ENCODE peak calls at places on chromosomes 1 and 21, in six cellular contexts. L is HFF-Myc; A is GM18507; Y is GM20000; O is CD8-positive, alpha-beta T cell; R is upper lobe of right lung. F is an unnamed sample.

GRCh38 chr1:209621741-209622655 is 30.2 kb downstream of the LAMB3 start:
- DNase-seq in L (no peak), A (no peak), Y (no peak), O (no peak), R (peak), F (no peak)

GRCh38 chr21:31520506-31521163 is 138.9 kb upstream of the SOD1 start:
- DNase-seq in L (no peak), A (no peak), Y (no peak), O (no peak), R (no peak), F (peak)

GRCh38 chr1:204418174-204419063 is 6.8 kb upstream of the PPP1R15B start:
- DNase-seq in L (no peak), A (no peak), Y (peak), O (no peak), R (no peak), F (peak)

GRCh38 chr1:98406346-98407088 is 255.0 kb upstream of the SNX7 start:
- DNase-seq in L (no peak), A (no peak), Y (no peak), O (no peak), R (no peak), F (no peak)

GRCh38 chr1:35570589-35571137 is 2.5 kb upstream of the TFAP2E start:
- DNase-seq in L (no peak), A (no peak), Y (no peak), O (no peak), R (peak), F (peak)

GRCh38 chr1:203769505-203770343 is 4.7 kb downstream of the LAX1 start:
- DNase-seq in L (peak), A (no peak), Y (no peak), O (no peak), R (peak), F (peak)

GRCh38 chr1:115467790-115468189 is 129.7 kb upstream of the NGF start:
- DNase-seq in L (no peak), A (no peak), Y (no peak), O (no peak), R (no peak), F (no peak)

GRCh38 chr1:167159782-167160181 is 60.9 kb upstream of the POU2F1 start:
- DNase-seq in L (no peak), A (no peak), Y (no peak), O (no peak), R (no peak), F (no peak)

GRCh38 chr1:59971464-59971911 is 44.9 kb upstream of the CYP2J2 start:
- DNase-seq in L (no peak), A (peak), Y (peak), O (no peak), R (peak), F (no peak)

GRCh38 chr1:64470670-64471217 is 815 bp downstream of the CACHD1 start:
- DNase-seq in L (no peak), A (no peak), Y (peak), O (no peak), R (peak), F (no peak)

GRCh38 chr1:160428655-160429054 is 28.3 kb downstream of the VANGL2 start:
- DNase-seq in L (no peak), A (peak), Y (no peak), O (no peak), R (no peak), F (peak)

GRCh38 chr1:12152106-12152891 is 14.5 kb upstream of the TNFRSF1B start:
- DNase-seq in L (no peak), A (no peak), Y (peak), O (no peak), R (no peak), F (no peak)